ENCODE peak calls at places on chromosomes 3 and 15, in five cellular contexts. N, H, T, W and E are unnamed samples.

GRCh38 chr3:16064660-16065414 is 109.6 kb upstream of the GALNT15 start:
- DNase-seq in N (no peak), H (peak), T (no peak), W (no peak), E (no peak)

GRCh38 chr3:12155833-12156232 is 2.9 kb downstream of the TIMP4 start:
- DNase-seq in N (peak), H (peak), T (no peak), W (no peak), E (no peak)

GRCh38 chr3:12395349-12396012 is 88.8 kb upstream of the TSEN2 start:
- DNase-seq in N (no peak), H (no peak), T (peak), W (no peak), E (peak)

GRCh38 chr3:4983739-4984510 is 4.7 kb downstream of the BHLHE40 start:
- DNase-seq in N (peak), H (no peak), T (peak), W (no peak), E (no peak)

GRCh38 chr15:88028024-88028423 is 228.5 kb downstream of the NTRK3 start:
- DNase-seq in N (peak), H (no peak), T (no peak), W (no peak), E (no peak)

GRCh38 chr3:63993653-63994079 is 29.6 kb downstream of the PSMD6 start:
- DNase-seq in N (peak), H (peak), T (peak), W (peak), E (peak)

GRCh38 chr3:16174389-16174788 is at the start of gene GALNT15:
- DNase-seq in N (no peak), H (no peak), T (no peak), W (no peak), E (no peak)

GRCh38 chr3:31066999-31067398 is 172.5 kb upstream of the GADL1 start:
- DNase-seq in N (no peak), H (no peak), T (no peak), W (no peak), E (no peak)

GRCh38 chr15:36798366-36798765 is 218.9 kb downstream of the CDIN1 start:
- DNase-seq in N (no peak), H (no peak), T (no peak), W (no peak), E (no peak)

GRCh38 chr15:70236306-70237103 is 138.8 kb upstream of the TLE3 start:
- DNase-seq in N (no peak), H (no peak), T (no peak), W (no peak), E (no peak)

GRCh38 chr3:12192173-12192572 is 33.5 kb upstream of the TIMP4 start:
- DNase-seq in N (no peak), H (no peak), T (no peak), W (no peak), E (no peak)

GRCh38 chr15:48086582-48086981 is 34.2 kb upstream of the SLC24A5 start:
- DNase-seq in N (no peak), H (no peak), T (no peak), W (no peak), E (no peak)

GRCh38 chr3:198080521-198081384 is 120.7 kb downstream of the LMLN start:
- DNase-seq in N (peak), H (peak), T (peak), W (peak), E (peak)

GRCh38 chr3:165343185-165343584 is 147.0 kb upstream of the SLITRK3 start:
- DNase-seq in N (no peak), H (no peak), T (no peak), W (no peak), E (no peak)

GRCh38 chr15:48702569-48703239 is 57.2 kb upstream of the FBN1 start:
- DNase-seq in N (no peak), H (no peak), T (no peak), W (no peak), E (no peak)

GRCh38 chr3:27485853-27486252 is 1.7 kb upstream of the SLC4A7 start:
- DNase-seq in N (no peak), H (no peak), T (no peak), W (no peak), E (no peak)

GRCh38 chr3:184332370-184333090 is 4.9 kb upstream of the FAM131A start:
- DNase-seq in N (no peak), H (no peak), T (no peak), W (no peak), E (no peak)

GRCh38 chr15:26023231-26023630 is 160.1 kb upstream of the ATP10A start:
- DNase-seq in N (no peak), H (no peak), T (no peak), W (no peak), E (no peak)

GRCh38 chr3:60309539-60310268 is 941.5 kb downstream of the FHIT start:
- DNase-seq in N (no peak), H (no peak), T (no peak), W (no peak), E (no peak)

GRCh38 chr15:66107070-66107469 is 146.5 kb downstream of the MEGF11 start:
- DNase-seq in N (no peak), H (no peak), T (no peak), W (no peak), E (no peak)

GRCh38 chr3:16309558-16309957 is 44.5 kb downstream of the OXNAD1 start:
- DNase-seq in N (peak), H (no peak), T (peak), W (no peak), E (no peak)

GRCh38 chr15:73414876-73415275 is 28.1 kb upstream of the REC114 start:
- DNase-seq in N (no peak), H (no peak), T (no peak), W (no peak), E (no peak)

GRCh38 chr3:98966862-98967554 is 65.5 kb upstream of the DCBLD2 start:
- DNase-seq in N (no peak), H (no peak), T (no peak), W (no peak), E (no peak)

GRCh38 chr3:138874555-138874898 is 39.8 kb upstream of the PIK3CB start:
- DNase-seq in N (no peak), H (no peak), T (no peak), W (no peak), E (no peak)

GRCh38 chr15:36844453-36845094 is 255.8 kb downstream of the MEIS2 start:
- DNase-seq in N (no peak), H (peak), T (no peak), W (no peak), E (no peak)

GRCh38 chr15:88454867-88455810 is 12.0 kb downstream of the MRPL46 start:
- DNase-seq in N (peak), H (peak), T (no peak), W (peak), E (no peak)

GRCh38 chr3:6228958-6229683 is 631.8 kb upstream of the GRM7 start:
- DNase-seq in N (no peak), H (no peak), T (no peak), W (no peak), E (no peak)

GRCh38 chr15:72970965-72971746 is 81.1 kb upstream of the NEO1 start:
- DNase-seq in N (no peak), H (no peak), T (no peak), W (no peak), E (no peak)

GRCh38 chr3:150239764-150240163 is 168.3 kb upstream of the TSC22D2 start:
- DNase-seq in N (no peak), H (no peak), T (no peak), W (no peak), E (no peak)

GRCh38 chr15:88378259-88378658 is 88.9 kb downstream of the MRPL46 start:
- DNase-seq in N (no peak), H (no peak), T (no peak), W (no peak), E (no peak)

GRCh38 chr3:160447544-160447943 is 2.0 kb downstream of the TRIM59 start:
- DNase-seq in N (no peak), H (no peak), T (no peak), W (no peak), E (no peak)

GRCh38 chr15:64682255-64682654 is 93.1 kb downstream of the RBPMS2 start:
- DNase-seq in N (no peak), H (no peak), T (no peak), W (no peak), E (no peak)

GRCh38 chr15:51668446-51668845 is 12.9 kb upstream of the SCG3 start:
- DNase-seq in N (no peak), H (no peak), T (no peak), W (no peak), E (no peak)

GRCh38 chr3:3998140-3998977 is 199.1 kb downstream of the LRRN1 start:
- DNase-seq in N (peak), H (peak), T (no peak), W (peak), E (peak)

GRCh38 chr3:33047842-33048834 is 48.8 kb downstream of the GLB1 start:
- DNase-seq in N (no peak), H (no peak), T (no peak), W (no peak), E (no peak)

GRCh38 chr15:100663066-100663465 is 60.7 kb downstream of the ASB7 start:
- DNase-seq in N (peak), H (no peak), T (no peak), W (peak), E (no peak)

GRCh38 chr3:176514297-176514696 is 683.0 kb downstream of the TBL1XR1 start:
- DNase-seq in N (peak), H (peak), T (no peak), W (peak), E (no peak)

GRCh38 chr3:143182861-143183667 is 63.5 kb downstream of the CHST2 start:
- DNase-seq in N (no peak), H (no peak), T (no peak), W (no peak), E (no peak)

DNA sequence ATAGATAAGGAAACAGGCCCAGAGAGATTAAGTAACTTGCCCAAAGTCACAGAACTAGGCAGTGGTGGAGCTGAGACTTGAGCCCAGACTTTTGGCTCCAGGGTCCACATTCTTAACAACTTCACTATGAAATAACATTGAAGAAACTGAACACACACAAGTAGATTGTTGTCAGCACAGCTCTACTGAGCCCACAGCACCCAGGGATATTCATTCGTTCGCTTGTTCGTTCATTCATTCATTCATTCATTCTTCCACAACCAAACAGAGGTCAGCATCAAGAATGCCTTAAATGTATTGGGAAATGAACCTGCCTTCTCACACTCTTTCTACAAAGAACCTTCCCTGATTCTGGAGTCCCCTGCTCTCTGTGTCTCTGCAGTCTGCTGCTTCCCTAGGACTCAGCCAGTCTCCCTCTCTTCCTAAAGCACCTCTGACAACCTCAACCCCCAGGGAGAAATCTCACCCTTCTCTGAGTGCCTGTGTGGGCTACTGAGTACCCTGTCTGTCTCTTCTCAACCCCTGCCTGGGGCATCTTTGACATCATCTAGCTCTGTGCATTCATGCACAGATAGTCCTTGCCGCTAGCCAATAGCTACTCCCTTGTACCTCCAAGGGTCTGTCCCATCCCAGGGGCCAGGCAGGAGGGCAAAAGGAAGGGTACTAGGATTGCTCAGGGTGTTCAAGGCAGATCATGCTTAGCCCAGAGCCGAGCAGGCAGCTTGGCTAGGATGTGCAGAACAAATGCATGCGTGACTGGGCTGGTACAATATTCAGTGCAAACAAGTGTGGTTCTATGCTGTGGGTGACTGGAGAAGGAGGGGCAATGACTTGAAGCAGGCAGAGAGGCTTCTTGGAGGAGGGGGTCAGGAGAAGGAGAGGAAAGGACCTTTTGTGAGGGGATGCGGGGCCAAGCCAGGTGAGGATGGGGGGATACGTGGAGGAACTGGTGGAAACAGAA is 3.4 kb downstream of the LINGO1 start:
- DNase-seq in N (no peak), H (no peak), T (no peak), W (no peak), E (no peak)
- TF ChIP-seq TAF1 in N (no peak), H (no peak), T (no peak), W (no peak), E (no peak)

GRCh38 chr15:40763801-40764765 is at the start of gene GCHFR:
- DNase-seq in N (peak), H (peak), T (peak), W (no peak), E (peak)
- TF ChIP-seq POLR2A in N (peak), H (peak), T (no peak), W (peak), E (peak)

GRCh38 chr3:187042874-187043458 is 96.3 kb downstream of the RPL39L start:
- DNase-seq in N (no peak), H (no peak), T (no peak), W (no peak), E (no peak)
- TF ChIP-seq TAF1 in N (no peak), H (no peak), T (no peak), W (no peak), E (no peak)

GRCh38 chr3:122793568-122794416 is at the start of gene HSPBAP1:
- DNase-seq in N (peak), H (peak), T (peak), W (peak), E (peak)
- TF ChIP-seq POLR2A in N (peak), H (peak), T (peak), W (peak), E (peak)

GRCh38 chr15:90099072-90099867 is 3.0 kb downstream of the IDH2 start:
- DNase-seq in N (no peak), H (no peak), T (no peak), W (no peak), E (no peak)

GRCh38 chr15:90101969-90102890 is at the start of gene IDH2:
- DNase-seq in N (peak), H (peak), T (peak), W (no peak), E (peak)

GRCh38 chr15:90097475-90097874 is 4.8 kb downstream of the IDH2 start:
- DNase-seq in N (no peak), H (no peak), T (no peak), W (no peak), E (no peak)

GRCh38 chr15:90101130-90101968 is 919 bp downstream of the IDH2 start:
- DNase-seq in N (peak), H (no peak), T (no peak), W (no peak), E (no peak)

GRCh38 chr15:90099868-90100854 is 2.1 kb downstream of the IDH2 start:
- DNase-seq in N (no peak), H (peak), T (no peak), W (no peak), E (no peak)
- TF ChIP-seq TAF1 in N (no peak), H (no peak), T (no peak), W (no peak), E (no peak)

DNA sequence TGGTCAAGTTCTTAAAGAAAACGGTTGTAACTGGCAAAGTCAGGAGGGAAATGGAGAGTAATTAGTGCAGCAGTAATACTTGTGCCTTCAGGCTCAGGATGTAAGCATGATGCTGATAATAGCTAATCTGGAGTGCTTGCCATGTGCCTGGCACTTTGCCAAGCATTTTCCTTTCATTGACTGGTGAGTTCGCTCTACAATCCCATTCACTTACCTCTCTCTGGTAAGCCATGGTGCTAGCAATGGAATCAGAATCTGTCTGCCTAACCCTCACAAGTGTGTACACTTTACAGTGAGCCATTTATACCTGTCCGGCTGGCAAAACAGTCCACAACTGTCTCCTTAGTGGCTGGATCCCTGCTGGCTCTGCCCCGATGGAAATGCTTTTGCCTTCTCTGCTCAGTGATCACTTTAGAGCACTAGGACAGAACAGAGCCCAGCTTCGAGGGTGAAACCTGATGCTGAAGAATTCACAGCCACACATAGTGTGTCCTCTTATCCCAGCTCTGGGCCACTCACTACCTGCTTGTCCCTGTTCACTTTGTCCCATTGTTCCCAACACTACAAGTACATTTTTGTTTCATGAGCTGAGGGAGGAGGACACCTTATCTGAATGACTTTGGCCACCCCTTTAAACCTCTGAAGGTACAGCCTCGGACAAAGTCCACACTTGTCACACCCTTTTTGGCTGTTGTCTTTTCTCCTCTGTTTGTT is 10.3 kb downstream of the CHP1 start:
- DNase-seq in N (peak), H (peak), T (no peak), W (no peak), E (no peak)
- TF ChIP-seq POLR2A in N (no peak), H (no peak), T (no peak), W (no peak), E (no peak)

DNA sequence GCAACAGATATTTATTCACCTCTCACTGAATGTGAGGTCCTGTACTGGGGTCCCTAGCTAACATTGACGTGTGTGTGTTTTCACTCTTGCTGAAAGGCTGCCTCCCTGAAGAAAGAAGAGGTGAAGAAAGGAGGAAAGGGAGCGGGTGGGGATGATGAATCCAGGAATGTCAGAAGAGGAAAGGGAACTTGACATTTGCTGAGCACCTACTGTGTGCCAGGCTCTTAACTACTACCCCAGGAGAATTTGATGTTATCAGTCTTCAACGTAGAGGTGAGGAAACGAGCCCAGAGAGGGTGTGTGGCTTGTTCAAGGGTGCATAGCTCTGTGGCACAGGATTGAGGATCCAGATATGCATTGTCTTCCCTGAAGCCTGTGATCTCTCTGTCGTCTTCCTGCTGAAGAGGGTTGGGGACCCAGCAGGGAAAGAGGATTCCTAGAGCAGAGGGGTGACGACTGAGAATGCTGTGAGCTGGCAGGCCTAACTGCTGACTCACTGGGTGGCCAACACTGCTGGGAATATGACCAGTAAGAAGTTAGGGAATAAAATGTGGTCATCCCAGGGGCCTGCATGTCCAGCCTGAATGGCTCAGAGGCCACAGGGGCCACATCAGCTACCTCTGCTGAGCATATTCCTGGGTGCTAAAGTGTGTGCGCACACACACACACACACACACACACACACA is 6.6 kb upstream of the ATP2B2 start:
- DNase-seq in N (no peak), H (peak), T (no peak), W (no peak), E (no peak)
- TF ChIP-seq TAF1 in N (no peak), H (no peak), T (no peak), W (no peak), E (no peak)

GRCh38 chr3:37726445-37727000 is 135.2 kb upstream of the CTDSPL start:
- DNase-seq in N (no peak), H (no peak), T (no peak), W (no peak), E (no peak)

GRCh38 chr3:37725842-37726241 is 135.8 kb upstream of the CTDSPL start:
- DNase-seq in N (no peak), H (no peak), T (no peak), W (no peak), E (no peak)

GRCh38 chr3:37718647-37719046 is 143.0 kb upstream of the CTDSPL start:
- DNase-seq in N (no peak), H (no peak), T (no peak), W (no peak), E (no peak)

GRCh38 chr3:37723585-37723984 is 138.1 kb upstream of the CTDSPL start:
- DNase-seq in N (no peak), H (no peak), T (no peak), W (no peak), E (no peak)

DNA sequence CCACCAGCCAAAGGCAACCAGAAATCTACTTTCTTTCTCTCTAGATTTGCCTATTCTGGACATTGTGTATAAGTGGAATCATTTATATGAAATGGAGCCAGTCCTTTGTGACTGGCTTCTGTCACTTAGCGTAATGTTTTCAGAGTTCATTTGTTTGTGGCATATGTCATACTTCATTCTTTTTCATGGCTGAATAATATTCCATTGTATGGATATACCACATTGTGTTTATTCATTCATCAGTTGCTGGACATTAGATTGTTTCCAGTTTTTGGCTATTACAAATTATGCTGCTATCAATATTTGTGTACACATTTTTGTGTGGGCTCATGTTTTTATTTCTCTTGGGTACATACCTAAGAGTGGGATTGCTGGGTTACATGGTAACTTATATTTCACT is 139.2 kb upstream of the CTDSPL start:
- DNase-seq in N (no peak), H (no peak), T (no peak), W (no peak), E (no peak)
- TF ChIP-seq POLR2A in N (no peak), H (no peak), T (no peak), W (no peak), E (no peak)